ENCODE peak calls at places on chromosomes 13 and 19, in four cellular contexts. One of them, this sample, is unnamed.

GRCh38 chr13:41909524-41909923 is 51.4 kb downstream of the VWA8 start:
- DNase-seq in K562: no peak
- DNase-seq in IMR-90: no peak
- DNase-seq in GM12878: no peak
- DNase-seq in this sample: no peak

GRCh38 chr13:79946556-79946955 is 394.4 kb downstream of the SPRY2 start:
- DNase-seq in K562: no peak
- DNase-seq in IMR-90: no peak
- DNase-seq in GM12878: no peak
- DNase-seq in this sample: no peak

GRCh38 chr13:77859450-77859849 is 59.2 kb downstream of the EDNRB start:
- DNase-seq in K562: no peak
- DNase-seq in GM12878: no peak
- DNase-seq in IMR-90: peak; percentile 82
- DNase-seq in this sample: no peak

GRCh38 chr19:55098716-55099556 is 18.5 kb downstream of the PPP1R12C start:
- DNase-seq in GM12878: no peak
- DNase-seq in K562: no peak
- DNase-seq in IMR-90: no peak
- DNase-seq in this sample: no peak

GRCh38 chr13:40503026-40503425 is 163.4 kb downstream of the FOXO1 start:
- DNase-seq in GM12878: no peak
- DNase-seq in K562: no peak
- DNase-seq in IMR-90: no peak
- DNase-seq in this sample: no peak

GRCh38 chr19:12757544-12758274 is 6.1 kb downstream of the BEST2 start:
- DNase-seq in K562: peak; percentile 84
- DNase-seq in GM12878: no peak
- DNase-seq in IMR-90: peak; percentile 61
- DNase-seq in this sample: peak; percentile 83

GRCh38 chr19:5798244-5798643 is 6.6 kb upstream of the NRTN start:
- DNase-seq in GM12878: no peak
- DNase-seq in K562: no peak
- DNase-seq in IMR-90: no peak
- DNase-seq in this sample: no peak

GRCh38 chr13:52348983-52349780 is 56.8 kb downstream of the THSD1 start:
- DNase-seq in IMR-90: peak; percentile 85
- DNase-seq in GM12878: no peak
- DNase-seq in K562: no peak
- DNase-seq in this sample: no peak

DNA sequence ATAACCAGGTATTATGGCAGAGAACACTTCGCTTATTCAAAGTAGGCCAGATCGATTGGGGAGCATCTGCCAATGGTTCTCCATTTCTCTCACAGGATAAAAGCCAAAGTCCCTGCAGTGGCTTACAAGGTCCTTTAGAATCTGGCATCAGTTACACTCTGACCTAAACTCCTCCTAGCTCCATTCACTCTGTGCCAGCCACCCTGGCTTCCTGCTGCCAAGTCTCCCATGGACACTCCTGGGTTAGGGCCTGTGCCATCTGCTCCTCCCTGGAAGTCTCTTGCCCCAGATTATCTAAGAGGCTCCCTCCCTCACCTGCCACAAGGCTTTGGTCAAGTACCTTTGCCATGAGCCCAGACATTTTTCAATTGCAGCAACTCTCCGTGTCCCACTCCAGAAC is 649.2 kb downstream of the DACH1 start:
- DNase-seq in K562: no peak
- DNase-seq in IMR-90: no peak
- DNase-seq in GM12878: no peak
- DNase-seq in this sample: no peak
- TF ChIP-seq CHD1 in K562: no peak
- TF ChIP-seq CHD1 in IMR-90: no peak
- TF ChIP-seq CHD1 in GM12878: no peak
- TF ChIP-seq CHD1 in this sample: no peak

DNA sequence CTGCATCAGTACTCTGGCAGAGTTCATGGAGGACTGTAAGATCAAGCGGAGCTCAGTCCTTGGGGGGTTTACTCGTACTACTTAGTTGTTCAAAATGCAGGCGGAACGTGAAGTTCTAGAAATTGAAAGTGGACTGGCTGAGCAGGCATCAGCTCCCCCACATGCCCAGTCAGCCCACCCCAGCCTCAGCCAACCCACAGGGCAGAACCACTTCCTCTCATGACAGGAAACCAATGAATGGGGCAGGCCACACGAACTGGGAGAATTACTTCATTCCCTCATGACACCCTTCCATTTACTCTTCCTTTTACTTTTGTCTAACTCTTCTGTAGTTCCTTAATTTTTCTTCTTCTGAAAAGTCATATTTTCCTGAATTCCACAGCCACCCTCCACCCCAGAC is 71.9 kb downstream of the FLT1 start:
- DNase-seq in K562: no peak
- DNase-seq in IMR-90: no peak
- DNase-seq in GM12878: peak; percentile 74
- DNase-seq in this sample: no peak
- TF ChIP-seq CHD1 in K562: no peak
- TF ChIP-seq CHD1 in IMR-90: no peak
- TF ChIP-seq CHD1 in GM12878: no peak
- TF ChIP-seq CHD1 in this sample: no peak

DNA sequence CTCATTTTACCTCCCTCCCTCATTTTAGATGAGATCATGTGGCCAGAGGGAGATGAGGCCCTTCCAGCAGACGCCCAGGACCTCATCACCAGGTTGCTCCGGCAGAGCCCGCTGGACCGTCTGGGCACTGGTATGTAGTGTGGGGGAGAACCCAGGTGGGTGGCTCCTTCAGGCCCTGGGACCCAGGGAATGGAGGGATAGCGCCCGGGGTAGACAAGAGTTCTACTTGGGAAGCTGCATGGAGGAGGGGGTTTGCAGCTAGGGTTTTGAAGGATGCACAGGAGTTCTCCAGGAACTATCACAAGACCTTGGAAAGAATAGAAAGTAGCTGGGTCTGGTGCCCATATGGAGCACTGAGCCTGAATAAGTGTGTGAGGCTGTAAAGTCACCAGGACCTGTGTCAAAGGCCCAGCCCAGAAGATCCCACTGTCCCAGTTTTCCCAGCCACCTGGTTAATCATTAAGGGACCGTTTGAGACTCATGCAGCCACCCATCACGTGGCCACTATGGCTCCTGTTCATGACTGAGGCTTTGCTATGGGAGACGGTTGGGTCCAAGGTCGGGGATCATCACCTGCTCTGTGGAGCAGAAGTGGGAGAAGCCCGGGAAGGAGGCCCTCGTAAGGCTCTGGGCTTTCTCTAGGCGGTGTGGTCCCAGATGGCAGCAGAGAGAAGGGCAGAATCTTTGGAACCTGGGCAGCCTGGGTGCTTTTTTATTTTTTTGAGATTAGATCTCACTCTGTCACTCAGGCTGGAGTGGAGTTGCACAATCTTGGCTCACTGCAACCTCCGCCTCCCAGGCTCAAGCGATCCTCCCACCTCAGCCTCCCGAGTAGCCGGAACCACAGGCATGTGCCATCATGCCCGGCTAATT is 17.0 kb upstream of the PIK3R2 start:
- DNase-seq in IMR-90: no peak
- DNase-seq in K562: no peak
- DNase-seq in GM12878: no peak
- DNase-seq in this sample: no peak
- TF ChIP-seq CHD1 in IMR-90: no peak
- TF ChIP-seq CHD1 in K562: no peak
- TF ChIP-seq CHD1 in GM12878: no peak
- TF ChIP-seq CHD1 in this sample: no peak

DNA sequence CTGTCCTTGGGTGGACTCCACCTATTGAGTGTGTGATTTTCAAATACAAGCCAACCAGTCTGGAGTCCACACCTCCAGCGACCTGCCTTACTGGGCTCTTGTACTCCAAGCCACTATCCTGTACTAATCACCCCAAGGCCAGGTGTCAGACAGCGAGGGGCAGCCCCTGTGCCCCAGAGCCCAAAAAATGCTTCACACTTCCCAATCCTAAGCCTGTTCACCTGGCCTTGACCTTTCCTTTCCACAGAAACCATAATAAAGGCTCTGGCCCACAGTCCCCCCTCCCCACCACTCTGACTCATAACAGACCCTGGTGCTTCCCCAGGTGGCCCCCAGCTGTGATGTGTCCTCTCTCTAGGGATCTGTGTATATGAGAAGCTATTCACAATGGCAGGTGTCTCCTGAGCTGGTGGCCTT is 3.9 kb downstream of the CD209 start:
- DNase-seq in IMR-90: no peak
- DNase-seq in K562: no peak
- DNase-seq in GM12878: peak; percentile 53
- DNase-seq in this sample: no peak
- TF ChIP-seq CHD1 in IMR-90: no peak
- TF ChIP-seq CHD1 in K562: no peak
- TF ChIP-seq CHD1 in GM12878: no peak
- TF ChIP-seq CHD1 in this sample: no peak

GRCh38 chr19:38715540-38715939 is 28.7 kb downstream of the CAPN12 start:
- DNase-seq in IMR-90: no peak
- DNase-seq in GM12878: no peak
- DNase-seq in K562: no peak
- DNase-seq in this sample: no peak
- TF ChIP-seq CHD1 in IMR-90: no peak
- TF ChIP-seq CHD1 in GM12878: no peak
- TF ChIP-seq CHD1 in K562: no peak
- TF ChIP-seq CHD1 in this sample: no peak

GRCh38 chr13:111597041-111598017 is 276.9 kb downstream of the TEX29 start:
- DNase-seq in IMR-90: no peak
- DNase-seq in GM12878: no peak
- DNase-seq in K562: no peak
- DNase-seq in this sample: no peak
- TF ChIP-seq CHD1 in IMR-90: no peak
- TF ChIP-seq CHD1 in GM12878: no peak
- TF ChIP-seq CHD1 in K562: no peak
- TF ChIP-seq CHD1 in this sample: no peak

GRCh38 chr13:43377149-43377548 is 353.8 kb downstream of the DNAJC15 start:
- DNase-seq in IMR-90: peak; percentile 10
- DNase-seq in GM12878: no peak
- DNase-seq in K562: no peak
- DNase-seq in this sample: no peak

GRCh38 chr13:43379738-43380137 is 356.4 kb downstream of the DNAJC15 start:
- DNase-seq in K562: no peak
- DNase-seq in GM12878: no peak
- DNase-seq in IMR-90: no peak
- DNase-seq in this sample: no peak

GRCh38 chr13:43376596-43376995 is 353.2 kb downstream of the DNAJC15 start:
- DNase-seq in GM12878: no peak
- DNase-seq in IMR-90: no peak
- DNase-seq in K562: no peak
- DNase-seq in this sample: no peak

GRCh38 chr13:43374621-43375020 is 351.2 kb downstream of the DNAJC15 start:
- DNase-seq in IMR-90: peak; percentile 64
- DNase-seq in K562: no peak
- DNase-seq in GM12878: no peak
- DNase-seq in this sample: no peak

GRCh38 chr13:43377955-43378354 is 354.6 kb downstream of the DNAJC15 start:
- DNase-seq in IMR-90: peak; percentile 65
- DNase-seq in K562: no peak
- DNase-seq in GM12878: no peak
- DNase-seq in this sample: no peak
- TF ChIP-seq CHD1 in IMR-90: no peak
- TF ChIP-seq CHD1 in K562: no peak
- TF ChIP-seq CHD1 in GM12878: no peak
- TF ChIP-seq CHD1 in this sample: no peak

This sample was measured in H1.